ENCODE peak calls at places on chromosome 21, in nine cellular contexts. D, P, O, S, R, E, U, T and Z are unnamed samples.

GRCh38 chr21:18673789-18674188 is 270.2 kb upstream of the TMPRSS15 start:
- DNase-seq in S (no peak), R (no peak), T (no peak), P (no peak), D (no peak), E (no peak), O (no peak), U (no peak), Z (no peak)

GRCh38 chr21:46483300-46484295 is 24.9 kb downstream of the DIP2A start:
- DNase-seq in D (no peak), P (no peak), T (no peak), U (no peak), R (no peak), S (no peak), O (no peak), E (no peak), Z (no peak)

GRCh38 chr21:19510057-19510456 is 1106.5 kb upstream of the TMPRSS15 start:
- DNase-seq in E (no peak), D (no peak), S (no peak), T (no peak), U (no peak), R (no peak), O (no peak), P (no peak), Z (no peak)

GRCh38 chr21:41630249-41630648 is 122.3 kb upstream of the TMPRSS2 start:
- DNase-seq in E (no peak), S (no peak), D (no peak), U (no peak), R (no peak), O (peak; percentile 100), T (no peak), P (no peak), Z (no peak)

GRCh38 chr21:34802180-34802899 is 133.5 kb downstream of the CLIC6 start:
- DNase-seq in T (no peak), D (no peak), S (no peak), P (no peak), R (no peak), E (no peak), U (no peak), O (no peak), Z (no peak)

GRCh38 chr21:29386803-29387202 is 88.1 kb downstream of the BACH1 start:
- DNase-seq in S (no peak), E (no peak), T (no peak), P (no peak), U (no peak), O (no peak), D (no peak), R (no peak), Z (no peak)

GRCh38 chr21:28781602-28782274 is 210.9 kb downstream of the LTN1 start:
- DNase-seq in T (no peak), R (no peak), S (no peak), O (peak; percentile 51), E (no peak), U (no peak), P (peak; percentile 13), D (no peak), Z (peak; percentile 46)

GRCh38 chr21:35637431-35637830 is 422.9 kb downstream of the SETD4 start:
- DNase-seq in O (peak; percentile 61), S (no peak), T (no peak), R (no peak), P (no peak), U (no peak), D (no peak), E (no peak), Z (peak; percentile 56)

GRCh38 chr21:38478782-38479181 is 19.5 kb downstream of the ERG start:
- DNase-seq in S (no peak), O (peak; percentile 10), E (no peak), P (no peak), R (peak; percentile 5), D (no peak), U (no peak), T (no peak), Z (peak; percentile 83)

GRCh38 chr21:35019631-35020032 is 29.5 kb downstream of the RUNX1 start:
- DNase-seq in E (no peak), P (no peak), D (no peak), T (no peak), U (no peak), R (no peak), O (no peak), S (no peak), Z (no peak)

GRCh38 chr21:27532081-27532480 is 565.2 kb upstream of the ADAMTS5 start:
- DNase-seq in E (no peak), D (no peak), T (no peak), P (no peak), O (peak; percentile 63), S (no peak), U (no peak), R (no peak), Z (peak; percentile 64)

GRCh38 chr21:43817157-43818086 is 28.0 kb downstream of the RRP1 start:
- DNase-seq in O (no peak), E (no peak), T (no peak), S (no peak), R (no peak), U (no peak), P (no peak), D (no peak), Z (no peak)

GRCh38 chr21:38126677-38127271 is 130.0 kb upstream of the KCNJ15 start:
- DNase-seq in T (peak; percentile 17), E (peak; percentile 31), O (peak; percentile 33), D (peak; percentile 11), P (peak; percentile 64), R (peak; percentile 33), S (peak; percentile 75), U (peak; percentile 5), Z (peak; percentile 54)

GRCh38 chr21:43287111-43287973 is 118.5 kb downstream of the CRYAA start:
- DNase-seq in E (no peak), P (peak; percentile 28), R (no peak), D (no peak), O (no peak), T (no peak), S (no peak), U (no peak), Z (no peak)

GRCh38 chr21:46424062-46424591 is 34.6 kb upstream of the DIP2A start:
- DNase-seq in R (no peak), E (no peak), S (no peak), U (no peak), O (no peak), T (no peak), P (peak; percentile 28), D (no peak), Z (no peak)

GRCh38 chr21:46215436-46216131 is 13.0 kb downstream of the LSS start:
- DNase-seq in D (no peak), U (peak; percentile 9), P (no peak), S (no peak), O (no peak), R (no peak), E (no peak), T (no peak), Z (no peak)

GRCh38 chr21:16468191-16468590 is 738.4 kb downstream of the USP25 start:
- DNase-seq in E (no peak), O (peak; percentile 31), D (no peak), P (no peak), U (no peak), T (no peak), R (no peak), S (no peak), Z (no peak)

GRCh38 chr21:34054259-34054658 is 19.1 kb upstream of the MRPS6 start:
- DNase-seq in U (no peak), O (no peak), T (no peak), D (no peak), R (no peak), E (no peak), S (no peak), P (no peak), Z (no peak)

GRCh38 chr21:18622383-18622782 is 218.8 kb upstream of the TMPRSS15 start:
- DNase-seq in O (no peak), P (no peak), D (no peak), T (no peak), R (no peak), S (no peak), E (no peak), U (no peak), Z (no peak)

GRCh38 chr21:14522689-14523088 is 23.4 kb downstream of the SAMSN1 start:
- DNase-seq in T (no peak), P (no peak), S (no peak), U (no peak), D (no peak), R (no peak), E (no peak), O (no peak), Z (no peak)

GRCh38 chr21:46247699-46248460 is 19.3 kb upstream of the LSS start:
- DNase-seq in S (no peak), U (no peak), D (no peak), T (no peak), R (no peak), E (no peak), P (no peak), O (no peak), Z (no peak)

GRCh38 chr21:36113647-36114428 is 21.0 kb upstream of the CBR3 start:
- DNase-seq in O (no peak), T (peak; percentile 36), D (no peak), E (no peak), U (no peak), R (peak; percentile 35), P (peak; percentile 67), S (no peak), Z (no peak)

GRCh38 chr21:42373181-42373907 is 7.0 kb upstream of the TFF1 start:
- DNase-seq in U (no peak), O (no peak), D (no peak), T (no peak), P (no peak), S (no peak), E (no peak), R (peak; percentile 37), Z (no peak)

GRCh38 chr21:15015622-15016471 is 49.0 kb downstream of the NRIP1 start:
- DNase-seq in P (no peak), T (no peak), U (no peak), S (no peak), R (no peak), D (no peak), O (peak; percentile 91), E (no peak), Z (peak; percentile 59)

GRCh38 chr21:38273745-38274544 is 17.2 kb downstream of the KCNJ15 start:
- DNase-seq in D (no peak), P (no peak), T (no peak), U (no peak), O (peak; percentile 74), E (no peak), R (no peak), S (no peak), Z (no peak)

GRCh38 chr21:33136898-33137502 is 67.1 kb downstream of the OLIG1 start:
- DNase-seq in R (no peak), O (no peak), S (no peak), T (no peak), E (no peak), D (no peak), U (no peak), P (no peak), Z (no peak)

GRCh38 chr21:36422279-36423098 is 37.3 kb downstream of the CHAF1B start:
- DNase-seq in U (peak; percentile 66), O (peak; percentile 71), P (peak; percentile 30), E (peak; percentile 9), D (no peak), R (peak; percentile 30), S (peak; percentile 47), T (no peak), Z (peak; percentile 76)

GRCh38 chr21:34790341-34790740 is 121.5 kb downstream of the CLIC6 start:
- DNase-seq in S (no peak), E (no peak), T (no peak), D (no peak), R (no peak), P (no peak), O (no peak), U (no peak), Z (no peak)

GRCh38 chr21:45104560-45104959 is 30.2 kb downstream of the ADARB1 start:
- DNase-seq in O (no peak), U (no peak), R (no peak), D (no peak), S (no peak), T (no peak), E (no peak), P (no peak), Z (no peak)

GRCh38 chr21:42733037-42733632 is 79.7 kb downstream of the PDE9A start:
- DNase-seq in D (peak; percentile 33), R (no peak), O (no peak), U (no peak), P (no peak), T (no peak), S (no peak), E (no peak), Z (no peak)

GRCh38 chr21:33976082-33976979 is 60.7 kb upstream of the ATP5PO start:
- DNase-seq in O (peak; percentile 94), E (no peak), S (no peak), P (peak; percentile 59), U (no peak), R (no peak), D (peak; percentile 28), T (peak; percentile 48), Z (peak; percentile 70)